ENCODE peak calls at places on chromosomes 12 and 14, in seven cellular contexts. One of them, this sample, is unnamed.

GRCh38 chr14:105414456-105415371 is 4.9 kb upstream of the MTA1 start:
- DNase-seq in stomach: peak
- DNase-seq in fibroblast of villous mesenchyme: peak
- DNase-seq in astrocyte of the spinal cord: peak
- DNase-seq in left ventricle myocardium inferior: peak
- DNase-seq in MCF 10A: no peak
- DNase-seq in SK-N-SH: peak
- DNase-seq in this sample: peak

GRCh38 chr12:3137268-3137761 is 60.1 kb downstream of the TSPAN9 start:
- DNase-seq in fibroblast of villous mesenchyme: peak
- DNase-seq in SK-N-SH: peak
- DNase-seq in MCF 10A: peak
- DNase-seq in left ventricle myocardium inferior: peak
- DNase-seq in astrocyte of the spinal cord: peak
- DNase-seq in stomach: no peak
- DNase-seq in this sample: no peak

GRCh38 chr14:82537831-82538230 is 1004.2 kb upstream of the SEL1L start:
- DNase-seq in MCF 10A: no peak
- DNase-seq in astrocyte of the spinal cord: no peak
- DNase-seq in stomach: no peak
- DNase-seq in left ventricle myocardium inferior: no peak
- DNase-seq in SK-N-SH: no peak
- DNase-seq in fibroblast of villous mesenchyme: no peak
- DNase-seq in this sample: no peak

GRCh38 chr12:79674629-79675028 is 16.1 kb downstream of the PAWR start:
- DNase-seq in astrocyte of the spinal cord: peak
- DNase-seq in MCF 10A: peak
- DNase-seq in SK-N-SH: no peak
- DNase-seq in fibroblast of villous mesenchyme: peak
- DNase-seq in left ventricle myocardium inferior: no peak
- DNase-seq in stomach: no peak
- DNase-seq in this sample: no peak

GRCh38 chr14:88129306-88130056 is 124.5 kb downstream of the GPR65 start:
- DNase-seq in left ventricle myocardium inferior: no peak
- DNase-seq in stomach: no peak
- DNase-seq in fibroblast of villous mesenchyme: peak
- DNase-seq in astrocyte of the spinal cord: peak
- DNase-seq in SK-N-SH: no peak
- DNase-seq in MCF 10A: peak
- DNase-seq in this sample: no peak

GRCh38 chr14:56816575-56817391 is 6.5 kb upstream of the OTX2 start:
- DNase-seq in MCF 10A: no peak
- DNase-seq in stomach: no peak
- DNase-seq in left ventricle myocardium inferior: no peak
- DNase-seq in SK-N-SH: no peak
- DNase-seq in astrocyte of the spinal cord: no peak
- DNase-seq in fibroblast of villous mesenchyme: no peak
- DNase-seq in this sample: no peak

GRCh38 chr12:124683330-124683662 is 115.9 kb upstream of the NCOR2 start:
- DNase-seq in astrocyte of the spinal cord: no peak
- DNase-seq in stomach: peak
- DNase-seq in SK-N-SH: no peak
- DNase-seq in fibroblast of villous mesenchyme: peak
- DNase-seq in left ventricle myocardium inferior: no peak
- DNase-seq in MCF 10A: peak
- DNase-seq in this sample: peak

GRCh38 chr12:27460471-27460978 is 14.0 kb downstream of the SMCO2 start:
- DNase-seq in stomach: no peak
- DNase-seq in astrocyte of the spinal cord: peak
- DNase-seq in SK-N-SH: no peak
- DNase-seq in fibroblast of villous mesenchyme: peak
- DNase-seq in MCF 10A: peak
- DNase-seq in left ventricle myocardium inferior: no peak
- DNase-seq in this sample: no peak

GRCh38 chr14:75968461-75968860 is 13.3 kb downstream of the TGFB3 start:
- DNase-seq in left ventricle myocardium inferior: no peak
- DNase-seq in MCF 10A: no peak
- DNase-seq in stomach: no peak
- DNase-seq in fibroblast of villous mesenchyme: peak
- DNase-seq in SK-N-SH: no peak
- DNase-seq in astrocyte of the spinal cord: no peak
- DNase-seq in this sample: no peak

GRCh38 chr12:95836185-95836609 is 22.6 kb upstream of the SNRPF start:
- DNase-seq in MCF 10A: peak
- DNase-seq in left ventricle myocardium inferior: no peak
- DNase-seq in stomach: no peak
- DNase-seq in SK-N-SH: peak
- DNase-seq in fibroblast of villous mesenchyme: no peak
- DNase-seq in astrocyte of the spinal cord: peak
- DNase-seq in this sample: no peak

GRCh38 chr12:11669348-11669747 is 19.9 kb downstream of the ETV6 start:
- DNase-seq in astrocyte of the spinal cord: no peak
- DNase-seq in left ventricle myocardium inferior: no peak
- DNase-seq in SK-N-SH: no peak
- DNase-seq in stomach: no peak
- DNase-seq in MCF 10A: no peak
- DNase-seq in fibroblast of villous mesenchyme: no peak
- DNase-seq in this sample: no peak

GRCh38 chr14:64688028-64688427 is 16.2 kb upstream of the PLEKHG3 start:
- DNase-seq in stomach: no peak
- DNase-seq in astrocyte of the spinal cord: no peak
- DNase-seq in SK-N-SH: no peak
- DNase-seq in fibroblast of villous mesenchyme: no peak
- DNase-seq in left ventricle myocardium inferior: no peak
- DNase-seq in MCF 10A: no peak
- DNase-seq in this sample: no peak

GRCh38 chr12:124916370-124917134 is 2.1 kb upstream of the UBC start:
- DNase-seq in stomach: peak
- DNase-seq in MCF 10A: peak
- DNase-seq in SK-N-SH: no peak
- DNase-seq in astrocyte of the spinal cord: peak
- DNase-seq in left ventricle myocardium inferior: peak
- DNase-seq in fibroblast of villous mesenchyme: peak
- DNase-seq in this sample: no peak

GRCh38 chr12:69331482-69331845 is 16.7 kb upstream of the LYZ start:
- DNase-seq in stomach: no peak
- DNase-seq in SK-N-SH: no peak
- DNase-seq in astrocyte of the spinal cord: peak
- DNase-seq in left ventricle myocardium inferior: no peak
- DNase-seq in MCF 10A: peak
- DNase-seq in fibroblast of villous mesenchyme: no peak
- DNase-seq in this sample: no peak

GRCh38 chr12:27870939-27871338 is 90.9 kb upstream of the MANSC4 start:
- DNase-seq in SK-N-SH: no peak
- DNase-seq in fibroblast of villous mesenchyme: peak
- DNase-seq in MCF 10A: no peak
- DNase-seq in stomach: no peak
- DNase-seq in astrocyte of the spinal cord: peak
- DNase-seq in left ventricle myocardium inferior: no peak
- DNase-seq in this sample: no peak

GRCh38 chr12:57899010-57899662 is 42.2 kb upstream of the ATP23 start:
- DNase-seq in MCF 10A: peak
- DNase-seq in SK-N-SH: no peak
- DNase-seq in fibroblast of villous mesenchyme: peak
- DNase-seq in left ventricle myocardium inferior: peak
- DNase-seq in astrocyte of the spinal cord: peak
- DNase-seq in stomach: peak
- DNase-seq in this sample: no peak

GRCh38 chr14:20440882-20441281 is 4.9 kb upstream of the KLHL33 start:
- DNase-seq in stomach: no peak
- DNase-seq in MCF 10A: no peak
- DNase-seq in astrocyte of the spinal cord: no peak
- DNase-seq in SK-N-SH: no peak
- DNase-seq in fibroblast of villous mesenchyme: no peak
- DNase-seq in left ventricle myocardium inferior: no peak
- DNase-seq in this sample: no peak

GRCh38 chr12:106780010-106780625 is 5.6 kb downstream of the RIC8B start:
- DNase-seq in stomach: no peak
- DNase-seq in astrocyte of the spinal cord: no peak
- DNase-seq in MCF 10A: peak
- DNase-seq in SK-N-SH: peak
- DNase-seq in left ventricle myocardium inferior: no peak
- DNase-seq in fibroblast of villous mesenchyme: peak
- DNase-seq in this sample: no peak

GRCh38 chr12:25069221-25069620 is 120.3 kb upstream of the BCAT1 start:
- DNase-seq in left ventricle myocardium inferior: no peak
- DNase-seq in stomach: no peak
- DNase-seq in SK-N-SH: no peak
- DNase-seq in MCF 10A: no peak
- DNase-seq in fibroblast of villous mesenchyme: no peak
- DNase-seq in astrocyte of the spinal cord: no peak
- DNase-seq in this sample: no peak

GRCh38 chr14:70239802-70240201 is 51.1 kb upstream of the SLC8A3 start:
- DNase-seq in fibroblast of villous mesenchyme: no peak
- DNase-seq in MCF 10A: no peak
- DNase-seq in left ventricle myocardium inferior: no peak
- DNase-seq in stomach: no peak
- DNase-seq in astrocyte of the spinal cord: no peak
- DNase-seq in SK-N-SH: no peak
- DNase-seq in this sample: no peak

GRCh38 chr12:57757771-57758170 is 2.9 kb downstream of the MARCHF9 start:
- DNase-seq in astrocyte of the spinal cord: no peak
- DNase-seq in left ventricle myocardium inferior: no peak
- DNase-seq in stomach: no peak
- DNase-seq in fibroblast of villous mesenchyme: no peak
- DNase-seq in SK-N-SH: no peak
- DNase-seq in MCF 10A: no peak
- DNase-seq in this sample: no peak

GRCh38 chr14:34110531-34110930 is 159.7 kb upstream of the EGLN3 start:
- DNase-seq in SK-N-SH: no peak
- DNase-seq in left ventricle myocardium inferior: no peak
- DNase-seq in MCF 10A: no peak
- DNase-seq in stomach: no peak
- DNase-seq in astrocyte of the spinal cord: no peak
- DNase-seq in fibroblast of villous mesenchyme: no peak
- DNase-seq in this sample: no peak

GRCh38 chr14:34113051-34113511 is 162.2 kb upstream of the EGLN3 start:
- DNase-seq in SK-N-SH: no peak
- DNase-seq in fibroblast of villous mesenchyme: peak
- DNase-seq in stomach: no peak
- DNase-seq in astrocyte of the spinal cord: peak
- DNase-seq in left ventricle myocardium inferior: no peak
- DNase-seq in MCF 10A: peak
- DNase-seq in this sample: no peak

GRCh38 chr14:34113991-34114390 is 163.1 kb upstream of the EGLN3 start:
- DNase-seq in stomach: no peak
- DNase-seq in MCF 10A: no peak
- DNase-seq in astrocyte of the spinal cord: no peak
- DNase-seq in left ventricle myocardium inferior: no peak
- DNase-seq in SK-N-SH: no peak
- DNase-seq in fibroblast of villous mesenchyme: no peak
- DNase-seq in this sample: no peak

GRCh38 chr14:34111505-34111904 is 160.6 kb upstream of the EGLN3 start:
- DNase-seq in fibroblast of villous mesenchyme: no peak
- DNase-seq in stomach: no peak
- DNase-seq in MCF 10A: no peak
- DNase-seq in SK-N-SH: no peak
- DNase-seq in left ventricle myocardium inferior: no peak
- DNase-seq in astrocyte of the spinal cord: no peak
- DNase-seq in this sample: no peak

GRCh38 chr14:34111933-34112332 is 161.1 kb upstream of the EGLN3 start:
- DNase-seq in stomach: no peak
- DNase-seq in astrocyte of the spinal cord: no peak
- DNase-seq in MCF 10A: no peak
- DNase-seq in SK-N-SH: no peak
- DNase-seq in left ventricle myocardium inferior: no peak
- DNase-seq in fibroblast of villous mesenchyme: peak
- DNase-seq in this sample: no peak
- TF ChIP-seq CTCF in stomach: no peak
- TF ChIP-seq CTCF in astrocyte of the spinal cord: no peak
- TF ChIP-seq CTCF in MCF 10A: no peak
- TF ChIP-seq CTCF in SK-N-SH: no peak
- TF ChIP-seq CTCF in left ventricle myocardium inferior: no peak
- TF ChIP-seq CTCF in fibroblast of villous mesenchyme: peak
- TF ChIP-seq CTCF in this sample: no peak

DNA sequence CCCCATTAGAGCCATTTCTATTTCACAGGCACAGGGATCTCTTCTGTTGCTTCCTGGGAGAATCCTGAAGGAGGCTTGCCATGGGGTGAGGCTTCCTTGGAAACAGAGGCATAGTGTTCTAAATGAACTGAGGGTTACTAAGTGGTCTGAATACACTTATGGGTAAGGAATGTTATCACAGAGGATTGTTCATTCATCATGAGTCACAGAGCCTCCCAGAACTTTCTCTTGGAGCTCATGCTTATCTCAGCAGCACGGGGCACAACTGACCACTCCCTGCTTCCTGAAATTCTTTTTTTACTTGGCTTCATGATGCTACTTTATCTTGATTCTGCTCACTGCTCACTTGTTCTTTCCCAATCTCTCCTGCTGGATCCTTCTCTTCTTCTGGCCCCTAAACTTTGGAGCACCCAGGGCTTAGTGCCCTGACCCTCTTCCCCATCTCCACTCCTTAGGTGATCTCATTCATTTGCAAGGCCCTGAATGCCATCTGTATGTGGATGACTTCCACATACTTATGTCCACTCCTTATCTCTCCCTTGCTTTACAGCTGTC is 57.9 kb downstream of the ANO6 start:
- DNase-seq in left ventricle myocardium inferior: no peak
- DNase-seq in fibroblast of villous mesenchyme: peak
- DNase-seq in stomach: no peak
- DNase-seq in astrocyte of the spinal cord: peak
- DNase-seq in SK-N-SH: no peak
- DNase-seq in MCF 10A: peak
- DNase-seq in this sample: no peak
- TF ChIP-seq CTCF in left ventricle myocardium inferior: no peak
- TF ChIP-seq CTCF in fibroblast of villous mesenchyme: no peak
- TF ChIP-seq CTCF in stomach: no peak
- TF ChIP-seq CTCF in astrocyte of the spinal cord: no peak
- TF ChIP-seq CTCF in SK-N-SH: no peak
- TF ChIP-seq CTCF in MCF 10A: no peak
- TF ChIP-seq CTCF in this sample: no peak

GRCh38 chr12:6620137-6620884 is 13.1 kb upstream of the CHD4 start:
- DNase-seq in SK-N-SH: peak
- DNase-seq in left ventricle myocardium inferior: no peak
- DNase-seq in fibroblast of villous mesenchyme: peak
- DNase-seq in stomach: no peak
- DNase-seq in MCF 10A: no peak
- DNase-seq in astrocyte of the spinal cord: peak
- DNase-seq in this sample: peak
- TF ChIP-seq CTCF in SK-N-SH: no peak
- TF ChIP-seq CTCF in left ventricle myocardium inferior: peak
- TF ChIP-seq CTCF in fibroblast of villous mesenchyme: peak
- TF ChIP-seq CTCF in stomach: peak
- TF ChIP-seq CTCF in MCF 10A: no peak
- TF ChIP-seq CTCF in astrocyte of the spinal cord: peak
- TF ChIP-seq CTCF in this sample: peak

DNA sequence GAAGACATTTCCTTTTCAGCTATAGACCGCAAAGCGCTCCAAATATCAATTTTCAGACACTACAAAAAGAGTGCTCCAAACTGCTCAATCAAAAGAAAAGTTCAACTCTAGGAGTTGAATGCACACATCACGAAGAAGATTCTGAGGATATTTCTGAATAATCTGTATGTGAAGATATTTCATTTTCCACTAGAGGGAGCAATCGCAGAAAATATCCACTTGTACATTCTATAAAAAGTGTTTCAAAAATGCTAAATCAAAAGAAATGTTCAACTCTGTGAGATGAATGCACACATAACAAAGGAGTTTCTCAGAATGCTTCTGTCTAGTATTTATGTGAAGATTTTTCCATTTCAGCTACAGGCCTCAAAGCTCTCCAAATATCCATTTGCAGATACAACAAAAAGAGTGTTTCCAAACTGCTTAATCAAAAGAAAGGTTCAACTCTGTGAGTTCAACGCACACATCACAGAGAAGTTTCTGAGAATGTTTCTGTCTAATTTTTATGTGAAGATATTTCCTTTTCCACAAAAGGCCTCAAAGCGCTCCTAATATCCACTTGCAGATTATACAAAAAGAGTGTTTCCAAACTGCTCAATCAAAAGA is 643.8 kb upstream of the ALG10B start:
- DNase-seq in MCF 10A: peak
- DNase-seq in SK-N-SH: no peak
- DNase-seq in fibroblast of villous mesenchyme: no peak
- DNase-seq in astrocyte of the spinal cord: no peak
- DNase-seq in stomach: no peak
- DNase-seq in left ventricle myocardium inferior: no peak
- DNase-seq in this sample: no peak
- TF ChIP-seq CTCF in MCF 10A: peak
- TF ChIP-seq CTCF in SK-N-SH: peak
- TF ChIP-seq CTCF in fibroblast of villous mesenchyme: peak
- TF ChIP-seq CTCF in astrocyte of the spinal cord: no peak
- TF ChIP-seq CTCF in stomach: no peak
- TF ChIP-seq CTCF in left ventricle myocardium inferior: no peak
- TF ChIP-seq CTCF in this sample: no peak